ENCODE peak calls at places on chromosomes 16 and 17, in four cellular contexts. Y is mucosa of descending colon, L is GM23248, N is fibroblast of lung. R is an unnamed sample. For H3K4me1, the result is how much of the 10 kb centered on the place peaks cover.

GRCh38 chr17:34852141-34852540 is 109.1 kb downstream of the CCT6B start:
- DNase-seq in Y (no peak), L (no peak), N (no peak), R (no peak)

GRCh38 chr16:66189951-66190350 is 176.5 kb upstream of the CDH5 start:
- DNase-seq in Y (no peak), L (peak), N (peak), R (no peak)

GRCh38 chr17:33595783-33596182 is 302.7 kb upstream of the ASIC2 start:
- DNase-seq in Y (no peak), L (no peak), N (no peak), R (no peak)

GRCh38 chr17:82686366-82687324 is 11.9 kb downstream of the RAB40B start:
- DNase-seq in Y (peak), L (no peak), N (no peak), R (no peak)

GRCh38 chr16:23990507-23990906 is 154.7 kb downstream of the PRKCB start:
- DNase-seq in Y (no peak), L (no peak), N (no peak), R (no peak)

GRCh38 chr17:35404360-35404759 is 27.9 kb downstream of the SLFN12 start:
- DNase-seq in Y (no peak), L (no peak), N (peak), R (no peak)

GRCh38 chr17:70608957-70609356 is 439.6 kb downstream of the KCNJ2 start:
- DNase-seq in Y (no peak), L (no peak), N (no peak), R (no peak)

GRCh38 chr17:13728751-13729150 is 127.0 kb upstream of the HS3ST3A1 start:
- DNase-seq in Y (no peak), L (peak), N (no peak), R (no peak)

GRCh38 chr16:89670496-89671431 is 13.1 kb downstream of the SPATA33 start:
- DNase-seq in Y (no peak), L (peak), N (peak), R (no peak)

GRCh38 chr16:84115919-84116719 is 623 bp downstream of the MBTPS1 start:
- DNase-seq in Y (no peak), L (peak), N (peak), R (peak)

GRCh38 chr17:3546521-3546920 is 11.1 kb downstream of the TRPV3 start:
- DNase-seq in Y (no peak), L (no peak), N (no peak), R (no peak)

GRCh38 chr16:3363793-3364192 is 8.1 kb downstream of the OR2C1 start:
- DNase-seq in Y (no peak), L (no peak), N (no peak), R (no peak)

GRCh38 chr16:610513-611381 is 20.0 kb upstream of the WFIKKN1 start:
- DNase-seq in Y (peak), L (peak), N (no peak), R (peak)

GRCh38 chr17:67639997-67640396 is 77.7 kb upstream of the NOL11 start:
- DNase-seq in Y (no peak), L (no peak), N (peak), R (no peak)

GRCh38 chr16:89506113-89506504 is 2.1 kb upstream of the SPG7 start:
- DNase-seq in Y (peak), L (no peak), N (peak), R (no peak)

GRCh38 chr17:65434878-65435277 is 126.6 kb downstream of the AXIN2 start:
- DNase-seq in Y (no peak), L (no peak), N (no peak), R (no peak)

GRCh38 chr17:47694018-47694817 is at the start of gene TBKBP1:
- DNase-seq in Y (peak), L (peak), N (peak), R (peak)

GRCh38 chr16:81652798-81653505 is 126.1 kb upstream of the PLCG2 start:
- DNase-seq in Y (no peak), L (no peak), N (no peak), R (no peak)

GRCh38 chr17:50359998-50360461 is 13.0 kb downstream of the MRPL27 start:
- DNase-seq in Y (no peak), L (no peak), N (no peak), R (peak)

GRCh38 chr17:31489295-31490018 is 98.0 kb downstream of the RAB11FIP4 start:
- DNase-seq in Y (peak), L (no peak), N (no peak), R (peak)
- H3K4me1 ChIP-seq in Y (under half), L (under half), N (under half), R (under half)

GRCh38 chr16:16096858-16097213 is 126.5 kb downstream of the ABCC6 start:
- DNase-seq in Y (no peak), L (no peak), N (no peak), R (no peak)
- H3K4me1 ChIP-seq in Y (under half), L (under half), N (under half), R (under half)

GRCh38 chr17:42422412-42422957 is 571 bp downstream of the CAVIN1 start:
- DNase-seq in Y (peak), L (peak), N (no peak), R (peak)
- H3K4me1 ChIP-seq in Y (under half), L (under half), N (under half), R (under half)

DNA sequence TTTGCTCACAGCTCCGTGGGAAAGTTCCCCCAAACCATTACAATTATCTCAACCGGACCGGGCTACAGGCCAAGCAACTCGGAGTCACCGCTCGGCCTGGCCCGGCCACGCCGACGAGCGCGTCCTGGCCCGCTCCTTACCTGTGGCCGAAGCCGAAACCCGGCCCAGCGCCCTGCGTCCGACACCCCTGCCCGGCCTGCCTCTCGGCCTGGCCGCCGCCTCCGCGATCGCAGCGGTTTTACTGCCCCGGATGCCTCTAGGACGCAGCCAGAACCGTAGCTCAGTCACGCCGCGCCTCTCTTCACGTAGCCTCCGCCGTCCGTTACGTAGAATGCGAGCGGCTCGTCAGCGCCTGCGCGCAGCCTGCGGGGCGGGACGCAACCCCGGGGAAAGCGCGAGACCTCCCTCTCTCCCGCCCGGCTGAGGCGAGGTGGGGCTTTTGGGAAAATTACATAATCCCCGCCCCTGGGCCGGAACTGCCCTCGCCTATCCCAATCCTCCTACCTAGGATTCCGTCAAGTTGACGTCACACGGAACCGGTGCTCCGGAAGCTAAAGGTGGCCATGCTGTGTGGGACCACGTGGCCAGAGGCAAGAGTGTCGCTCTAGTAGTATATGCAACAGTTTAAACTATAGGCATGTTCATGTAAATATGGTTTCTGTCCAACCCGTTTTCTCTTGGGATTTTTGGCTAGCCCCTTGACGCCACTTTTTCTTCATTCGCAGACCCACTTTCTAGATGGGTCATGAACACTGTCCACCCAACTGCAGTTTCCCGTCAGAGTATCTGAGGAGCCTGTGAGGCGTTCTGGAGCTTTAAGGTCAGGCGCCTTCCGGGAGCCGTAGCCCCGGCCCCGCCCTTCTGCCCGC is at the start of gene CCDC47:
- DNase-seq in Y (peak), L (peak), N (peak), R (peak)
- H3K4me1 ChIP-seq in Y (under half), L (under half), N (under half), R (under half)

GRCh38 chr16:27291106-27291505 is 22.5 kb upstream of the NSMCE1 start:
- DNase-seq in Y (no peak), L (no peak), N (no peak), R (no peak)
- H3K4me1 ChIP-seq in Y (under half), L (under half), N (under half), R (under half)